ENCODE peak calls at places on chromosomes 16 and 17, in six cellular contexts. R, B, Z, D, C and E are unnamed samples.
A peak's percentile ranks its signal among the peaks of the same experiment; 100 is the strongest.

GRCh38 chr17:82463881-82464566 is 5.5 kb downstream of the NARF start:
- DNase-seq in R (no peak), Z (no peak), C (no peak), B (no peak), D (no peak), E (no peak)

GRCh38 chr17:17751489-17751995 is 70.3 kb downstream of the RAI1 start:
- DNase-seq in Z (no peak), D (no peak), B (no peak), R (no peak), C (no peak), E (no peak)

GRCh38 chr17:52751051-52751450 is 592.5 kb upstream of the CA10 start:
- DNase-seq in C (no peak), Z (no peak), R (no peak), B (no peak), D (no peak), E (peak; percentile 28)

GRCh38 chr17:66190738-66191606 is 961 bp downstream of the CEP112 start:
- DNase-seq in C (no peak), B (no peak), R (peak; percentile 79), D (no peak), Z (no peak), E (no peak)

GRCh38 chr17:40451420-40451819 is 8.2 kb downstream of the IGFBP4 start:
- DNase-seq in C (no peak), R (peak; percentile 91), D (peak; percentile 54), Z (peak; percentile 96), B (peak; percentile 91), E (no peak)

GRCh38 chr17:45451131-45451530 is 18.5 kb upstream of the ARHGAP27 start:
- DNase-seq in D (no peak), C (no peak), B (no peak), Z (peak; percentile 52), R (no peak), E (no peak)

GRCh38 chr17:44541884-44542581 is 15.3 kb upstream of the FZD2 start:
- DNase-seq in D (no peak), Z (no peak), B (no peak), R (no peak), C (no peak), E (no peak)

GRCh38 chr16:27428035-27428785 is 26.2 kb downstream of the IL21R start:
- DNase-seq in D (no peak), R (no peak), Z (peak; percentile 28), B (no peak), C (no peak), E (peak; percentile 18)

GRCh38 chr16:64051826-64052225 is 1070.0 kb downstream of the CDH11 start:
- DNase-seq in B (no peak), R (no peak), Z (no peak), D (no peak), C (no peak), E (no peak)

GRCh38 chr17:21513012-21513570 is 136.9 kb downstream of the KCNJ12 start:
- DNase-seq in C (peak; percentile 62), D (peak; percentile 78), B (peak; percentile 73), Z (peak; percentile 89), R (peak; percentile 64), E (peak; percentile 88)

GRCh38 chr17:57242148-57242547 is 14.2 kb upstream of the MSI2 start:
- DNase-seq in C (no peak), B (no peak), Z (no peak), D (no peak), R (no peak), E (no peak)

GRCh38 chr16:12625068-12625467 is 178.6 kb downstream of the CPPED1 start:
- DNase-seq in B (no peak), D (no peak), Z (no peak), C (no peak), R (no peak), E (no peak)

GRCh38 chr17:8290043-8290442 is 1.6 kb downstream of the RANGRF start:
- DNase-seq in R (peak; percentile 34), C (no peak), D (no peak), B (no peak), Z (no peak), E (no peak)

GRCh38 chr16:12119562-12119961 is 143.0 kb downstream of the SNX29 start:
- DNase-seq in B (no peak), C (no peak), D (no peak), R (peak; percentile 25), Z (no peak), E (peak; percentile 41)

GRCh38 chr16:79093554-79093967 is 507.0 kb downstream of the MAF start:
- DNase-seq in Z (no peak), D (no peak), C (no peak), B (no peak), R (no peak), E (peak; percentile 35)

GRCh38 chr16:29307598-29308507 is 98.7 kb downstream of the NPIPB11 start:
- DNase-seq in C (no peak), Z (peak; percentile 58), B (no peak), D (no peak), R (peak; percentile 79), E (no peak)

GRCh38 chr17:61280851-61281250 is 118.8 kb upstream of the TBX2 start:
- DNase-seq in C (no peak), D (no peak), B (no peak), Z (no peak), R (no peak), E (no peak)

GRCh38 chr17:6749519-6749918 is 6.3 kb upstream of the XAF1 start:
- DNase-seq in B (no peak), C (no peak), R (no peak), Z (no peak), D (no peak), E (no peak)

GRCh38 chr16:57648590-57649442 is 19.3 kb upstream of the ADGRG3 start:
- DNase-seq in R (peak; percentile 62), Z (peak; percentile 79), B (peak; percentile 63), D (peak; percentile 87), C (peak; percentile 70), E (peak; percentile 90)

GRCh38 chr16:57647136-57647875 is 18.9 kb downstream of the ADGRG1 start:
- DNase-seq in D (no peak), C (no peak), Z (no peak), B (no peak), R (no peak), E (no peak)

GRCh38 chr16:57649846-57650245 is 18.3 kb upstream of the ADGRG3 start:
- DNase-seq in D (no peak), B (no peak), Z (no peak), R (no peak), C (no peak), E (no peak)

GRCh38 chr16:57648125-57648524 is 19.7 kb downstream of the ADGRG1 start:
- DNase-seq in C (no peak), R (no peak), B (no peak), D (no peak), Z (no peak), E (no peak)

GRCh38 chr16:57649443-57649751 is 18.7 kb upstream of the ADGRG3 start:
- DNase-seq in D (no peak), B (no peak), Z (no peak), R (no peak), C (no peak), E (no peak)
- H3K4me1 ChIP-seq in D (no peaks in the 10 kb centered on the region), B (no peaks in the 10 kb centered on the region), Z (no peaks in the 10 kb centered on the region), R (peaks cover 2% of the 10 kb centered on the region), C (no peaks in the 10 kb centered on the region), E (peaks cover 25% of the 10 kb centered on the region)

DNA sequence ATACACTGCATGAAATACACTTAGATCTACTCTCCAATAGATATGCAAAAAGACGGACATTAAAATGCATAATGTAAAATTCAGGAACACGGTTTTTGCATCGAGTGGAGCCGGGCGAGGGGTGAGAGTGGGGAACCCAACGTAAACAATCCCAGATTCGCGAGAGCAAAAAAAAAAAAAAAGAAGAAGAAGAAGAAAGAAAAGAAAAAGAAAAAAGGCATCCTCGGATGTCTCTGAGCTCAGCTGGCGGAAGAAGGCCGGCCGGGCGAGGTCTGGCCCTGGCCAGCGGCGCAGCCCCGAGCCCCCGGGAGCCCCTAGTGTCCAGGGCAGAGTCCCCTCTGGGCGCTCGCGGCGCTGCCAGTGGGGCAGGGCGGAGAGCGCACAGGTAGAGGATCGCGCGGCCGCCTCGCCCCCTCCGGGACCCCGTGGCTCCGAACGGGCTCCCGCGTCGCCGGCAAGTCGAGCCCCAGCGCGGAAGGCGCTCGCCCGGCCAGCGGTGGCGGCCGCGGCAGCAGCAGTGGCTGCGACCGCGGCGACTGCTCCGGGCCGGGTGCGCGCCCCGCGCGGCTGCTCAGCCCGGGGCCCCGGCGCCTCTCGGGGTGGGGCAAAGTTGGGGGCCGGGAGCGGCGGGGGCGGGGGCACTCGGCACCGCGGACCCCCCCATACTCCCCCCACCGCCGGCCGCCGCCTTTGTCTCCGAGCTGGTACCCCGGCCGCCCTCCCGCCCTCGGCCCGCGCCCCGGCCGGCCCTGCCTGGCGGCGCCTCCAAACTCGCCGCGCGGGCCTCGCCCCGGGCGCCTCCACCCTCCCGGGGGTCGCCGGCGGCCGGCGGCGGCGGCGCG is 9.7 kb upstream of the ZFHX3 start:
- DNase-seq in C (no peak), B (no peak), D (peak; percentile 67), Z (no peak), R (no peak), E (peak; percentile 89)
- H3K27me3 ChIP-seq in C (no peaks in the 10 kb centered on the region), B (no peaks in the 10 kb centered on the region), D (peaks cover 2% of the 10 kb centered on the region), Z (no peaks in the 10 kb centered on the region), R (no peaks in the 10 kb centered on the region), E (no peaks in the 10 kb centered on the region)

DNA sequence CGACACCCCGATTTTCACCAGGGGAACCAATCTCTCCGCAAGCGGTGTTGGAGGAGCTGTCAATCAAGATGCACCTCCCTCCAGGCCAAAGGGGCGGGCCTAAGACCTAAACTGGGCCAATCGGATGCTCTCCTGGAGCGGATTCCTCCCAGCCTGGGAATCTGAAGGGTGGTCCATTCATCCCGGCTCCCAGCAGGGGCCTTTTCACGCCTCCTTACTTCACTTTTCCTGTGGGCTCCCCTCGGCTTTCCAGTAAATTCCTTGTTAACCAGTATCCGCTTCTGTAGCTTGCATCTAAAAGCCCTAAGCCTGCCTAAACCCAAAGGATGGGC is 17.1 kb downstream of the C16orf74 start:
- DNase-seq in B (no peak), C (no peak), Z (no peak), D (no peak), R (no peak), E (no peak)
- TF ChIP-seq POLR2A in B (no peak), C (no peak), Z (no peak), D (no peak), R (no peak), E (no peak)

GRCh38 chr17:64329571-64329970 is 61.1 kb downstream of the PECAM1 start:
- DNase-seq in R (no peak), B (no peak), D (no peak), C (no peak), Z (no peak), E (no peak)
- H3K4me1 ChIP-seq in R (peaks cover 6% of the 10 kb centered on the region), B (no peaks in the 10 kb centered on the region), D (no peaks in the 10 kb centered on the region), C (no peaks in the 10 kb centered on the region), Z (no peaks in the 10 kb centered on the region), E (peaks cover 99% of the 10 kb centered on the region)

GRCh38 chr17:15946611-15947120 is 1.7 kb downstream of the ADORA2B start:
- DNase-seq in B (no peak), C (no peak), R (no peak), D (peak; percentile 54), Z (peak; percentile 64), E (no peak)
- H3K27me3 ChIP-seq in B (no peaks in the 10 kb centered on the region), C (no peaks in the 10 kb centered on the region), R (no peaks in the 10 kb centered on the region), D (no peaks in the 10 kb centered on the region), Z (peaks cover 3% of the 10 kb centered on the region), E (no peaks in the 10 kb centered on the region)

DNA sequence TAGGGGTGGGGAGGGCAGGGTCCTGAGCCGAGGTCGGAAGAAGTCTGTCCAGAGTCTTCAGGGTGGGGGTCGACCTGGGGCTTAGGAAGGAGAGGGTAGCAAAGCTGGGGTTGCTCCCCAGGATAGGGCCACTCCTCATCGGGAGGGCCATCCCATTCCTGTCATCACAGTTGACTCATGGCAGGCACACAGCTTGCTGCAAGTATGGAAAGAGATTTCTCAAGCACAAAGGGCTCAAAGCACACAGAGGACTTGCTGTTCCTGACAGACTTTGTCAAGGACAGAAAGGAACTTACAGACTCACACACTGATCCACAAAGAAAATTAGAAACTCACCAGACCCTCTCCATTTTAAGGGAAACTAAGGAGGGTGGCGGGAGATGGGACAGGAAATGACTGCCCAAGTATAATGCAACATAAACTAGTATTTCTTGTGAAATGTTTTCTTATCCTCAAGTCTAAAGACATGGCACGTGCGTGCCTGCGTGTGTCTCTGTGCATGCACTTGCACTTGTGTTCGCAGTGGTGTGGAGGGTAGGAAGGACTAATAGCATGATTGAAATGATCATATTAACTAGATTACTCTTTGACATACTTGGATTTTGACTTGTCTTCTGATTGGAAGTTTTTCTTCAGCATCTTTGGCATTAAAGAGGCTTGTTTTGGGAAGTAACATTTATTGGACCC is 2.4 kb downstream of the AOC2 start:
- DNase-seq in B (no peak), Z (no peak), C (no peak), R (peak; percentile 29), D (no peak), E (no peak)
- TF ChIP-seq POLR2A in B (no peak), Z (no peak), C (no peak), R (no peak), D (no peak), E (no peak)